ENCODE peak calls at places on chromosomes 3 and 15, in six cellular contexts. G, J, C, P, T and D are unnamed samples.

GRCh38 chr3:74564560-74564959 is 49.9 kb downstream of the CNTN3 start:
- DNase-seq in G (no peak), J (no peak), C (no peak), P (no peak), T (no peak), D (no peak)

GRCh38 chr15:78341057-78341763 is 1.1 kb downstream of the CRABP1 start:
- DNase-seq in G (no peak), J (peak), C (no peak), P (no peak), T (no peak), D (no peak)

GRCh38 chr3:178677961-178678360 is 141.7 kb downstream of the KCNMB2 start:
- DNase-seq in G (no peak), J (no peak), C (no peak), P (no peak), T (no peak), D (no peak)

GRCh38 chr15:86201313-86202008 is 121.8 kb downstream of the AGBL1 start:
- DNase-seq in G (no peak), J (no peak), C (no peak), P (no peak), T (no peak), D (no peak)

GRCh38 chr15:64305261-64305660 is 50.7 kb downstream of the CSNK1G1 start:
- DNase-seq in G (no peak), J (no peak), C (no peak), P (no peak), T (no peak), D (no peak)

GRCh38 chr3:64684715-64685261 is 3.0 kb downstream of the ADAMTS9 start:
- DNase-seq in G (no peak), J (peak), C (peak), P (no peak), T (no peak), D (no peak)

GRCh38 chr3:4716731-4717362 is 223.7 kb downstream of the ITPR1 start:
- DNase-seq in G (no peak), J (no peak), C (no peak), P (no peak), T (no peak), D (no peak)

GRCh38 chr3:71495708-71496472 is 87.6 kb downstream of the FOXP1 start:
- DNase-seq in G (no peak), J (no peak), C (no peak), P (no peak), T (no peak), D (no peak)

GRCh38 chr15:27989838-27990237 is 109.3 kb downstream of the OCA2 start:
- DNase-seq in G (no peak), J (no peak), C (no peak), P (no peak), T (no peak), D (no peak)

GRCh38 chr3:52490938-52491526 is 4.1 kb upstream of the STAB1 start:
- DNase-seq in G (no peak), J (no peak), C (no peak), P (no peak), T (no peak), D (no peak)

GRCh38 chr3:151901282-151901945 is 28.0 kb downstream of the SUCNR1 start:
- DNase-seq in G (no peak), J (no peak), C (no peak), P (no peak), T (no peak), D (no peak)

GRCh38 chr3:134134698-134135415 is 105.1 kb upstream of the SLCO2A1 start:
- DNase-seq in G (no peak), J (no peak), C (no peak), P (no peak), T (no peak), D (no peak)

GRCh38 chr15:67105065-67105951 is 39.9 kb downstream of the SMAD3 start:
- DNase-seq in G (no peak), J (no peak), C (no peak), P (no peak), T (no peak), D (no peak)

GRCh38 chr15:40150163-40150925 is 10.5 kb upstream of the BUB1B start:
- DNase-seq in G (peak), J (no peak), C (no peak), P (no peak), T (no peak), D (no peak)

GRCh38 chr3:28982906-28983305 is 298.0 kb upstream of the RBMS3 start:
- DNase-seq in G (no peak), J (no peak), C (no peak), P (no peak), T (no peak), D (no peak)

GRCh38 chr3:12484983-12485327 is 675 bp downstream of the TSEN2 start:
- DNase-seq in G (peak), J (no peak), C (no peak), P (no peak), T (no peak), D (no peak)

GRCh38 chr3:159828542-159828943 is 160.1 kb upstream of the IL12A start:
- DNase-seq in G (peak), J (no peak), C (no peak), P (peak), T (no peak), D (no peak)

GRCh38 chr3:115804722-115805121 is 181.4 kb downstream of the GAP43 start:
- DNase-seq in G (no peak), J (no peak), C (no peak), P (no peak), T (no peak), D (no peak)

GRCh38 chr15:34582461-34583357 is 742 bp downstream of the GOLGA8B start:
- DNase-seq in G (peak), J (peak), C (peak), P (peak), T (peak), D (no peak)

GRCh38 chr15:59349715-59350420 is 22.8 kb downstream of the MYO1E start:
- DNase-seq in G (no peak), J (no peak), C (no peak), P (no peak), T (no peak), D (peak)

GRCh38 chr3:176766862-176767261 is 430.4 kb downstream of the TBL1XR1 start:
- DNase-seq in G (no peak), J (no peak), C (no peak), P (no peak), T (no peak), D (no peak)

GRCh38 chr3:184234671-184235380 is 5.4 kb downstream of the VWA5B2 start:
- DNase-seq in G (no peak), J (no peak), C (no peak), P (no peak), T (no peak), D (no peak)

GRCh38 chr15:90264649-90265048 is 823 bp upstream of the NGRN start:
- DNase-seq in G (no peak), J (no peak), C (no peak), P (no peak), T (no peak), D (no peak)

GRCh38 chr3:37779289-37780152 is 82.2 kb upstream of the CTDSPL start:
- DNase-seq in G (peak), J (peak), C (no peak), P (peak), T (no peak), D (peak)

GRCh38 chr15:57235865-57236264 is 140.4 kb upstream of the CGNL1 start:
- DNase-seq in G (peak), J (peak), C (no peak), P (no peak), T (no peak), D (no peak)